ENCODE peak calls at places on chromosomes 1 and 21, in five cellular contexts. One of them, this sample, is unnamed.

GRCh38 chr1:229557214-229557850 is 1.2 kb downstream of the ABCB10 start:
- DNase-seq in left ventricle myocardium inferior: no peak
- DNase-seq in HFF-Myc: no peak
- DNase-seq in uterus: no peak
- DNase-seq in colonic mucosa: no peak
- DNase-seq in this sample: no peak

GRCh38 chr21:14995695-14996490 is 68.9 kb downstream of the NRIP1 start:
- DNase-seq in colonic mucosa: no peak
- DNase-seq in HFF-Myc: no peak
- DNase-seq in left ventricle myocardium inferior: no peak
- DNase-seq in uterus: no peak
- DNase-seq in this sample: peak; percentile 13

GRCh38 chr1:212482352-212483153 is 49.8 kb downstream of the NENF start:
- DNase-seq in HFF-Myc: no peak
- DNase-seq in uterus: no peak
- DNase-seq in colonic mucosa: no peak
- DNase-seq in left ventricle myocardium inferior: no peak
- DNase-seq in this sample: no peak

GRCh38 chr1:233520510-233521191 is 93.3 kb upstream of the KCNK1 start:
- DNase-seq in HFF-Myc: no peak
- DNase-seq in left ventricle myocardium inferior: no peak
- DNase-seq in colonic mucosa: peak; percentile 27
- DNase-seq in uterus: no peak
- DNase-seq in this sample: no peak

GRCh38 chr21:45836268-45836655 is 145.3 kb upstream of the COL6A1 start:
- DNase-seq in left ventricle myocardium inferior: no peak
- DNase-seq in colonic mucosa: no peak
- DNase-seq in HFF-Myc: no peak
- DNase-seq in uterus: no peak
- DNase-seq in this sample: no peak

GRCh38 chr21:33116669-33117267 is 46.8 kb downstream of the OLIG1 start:
- DNase-seq in colonic mucosa: no peak
- DNase-seq in HFF-Myc: no peak
- DNase-seq in uterus: no peak
- DNase-seq in left ventricle myocardium inferior: no peak
- DNase-seq in this sample: no peak

GRCh38 chr1:13723810-13724209 is 23.8 kb downstream of the PRDM2 start:
- DNase-seq in uterus: no peak
- DNase-seq in left ventricle myocardium inferior: no peak
- DNase-seq in colonic mucosa: no peak
- DNase-seq in HFF-Myc: no peak
- DNase-seq in this sample: no peak

GRCh38 chr1:158180741-158181576 is at the start of gene CD1D:
- DNase-seq in uterus: peak; percentile 61
- DNase-seq in left ventricle myocardium inferior: peak; percentile 33
- DNase-seq in colonic mucosa: peak; percentile 52
- DNase-seq in HFF-Myc: no peak
- DNase-seq in this sample: peak; percentile 37

GRCh38 chr21:46126321-46127238 is 28.7 kb downstream of the COL6A2 start:
- DNase-seq in left ventricle myocardium inferior: no peak
- DNase-seq in colonic mucosa: no peak
- DNase-seq in uterus: peak; percentile 25
- DNase-seq in HFF-Myc: no peak
- DNase-seq in this sample: peak; percentile 4

GRCh38 chr1:109438798-109439297 is 12.6 kb upstream of the PSMA5 start:
- DNase-seq in colonic mucosa: no peak
- DNase-seq in HFF-Myc: peak; percentile 82
- DNase-seq in uterus: peak; percentile 29
- DNase-seq in left ventricle myocardium inferior: no peak
- DNase-seq in this sample: no peak

GRCh38 chr1:17350053-17350452 is 21.9 kb upstream of the PADI6 start:
- DNase-seq in colonic mucosa: no peak
- DNase-seq in uterus: no peak
- DNase-seq in left ventricle myocardium inferior: no peak
- DNase-seq in HFF-Myc: no peak
- DNase-seq in this sample: no peak

GRCh38 chr21:21682172-21682571 is 684.0 kb downstream of the NCAM2 start:
- DNase-seq in uterus: no peak
- DNase-seq in colonic mucosa: no peak
- DNase-seq in left ventricle myocardium inferior: no peak
- DNase-seq in HFF-Myc: peak; percentile 12
- DNase-seq in this sample: no peak

GRCh38 chr1:111538343-111539035 is 35.1 kb upstream of the ADORA3 start:
- DNase-seq in colonic mucosa: peak; percentile 47
- DNase-seq in uterus: no peak
- DNase-seq in HFF-Myc: peak; percentile 41
- DNase-seq in left ventricle myocardium inferior: no peak
- DNase-seq in this sample: no peak

GRCh38 chr1:170660874-170661645 is 2.9 kb upstream of the PRRX1 start:
- DNase-seq in left ventricle myocardium inferior: no peak
- DNase-seq in uterus: peak; percentile 50
- DNase-seq in HFF-Myc: no peak
- DNase-seq in colonic mucosa: no peak
- DNase-seq in this sample: no peak

GRCh38 chr1:79376106-79376505 is 369.6 kb upstream of the ADGRL4 start:
- DNase-seq in colonic mucosa: no peak
- DNase-seq in left ventricle myocardium inferior: no peak
- DNase-seq in uterus: no peak
- DNase-seq in HFF-Myc: no peak
- DNase-seq in this sample: no peak

GRCh38 chr21:23968722-23969647 is 1638.3 kb downstream of the MRPL39 start:
- DNase-seq in HFF-Myc: peak; percentile 0
- DNase-seq in colonic mucosa: peak; percentile 22
- DNase-seq in uterus: no peak
- DNase-seq in left ventricle myocardium inferior: no peak
- DNase-seq in this sample: peak; percentile 56

GRCh38 chr1:91884459-91885290 is 1.3 kb downstream of the TGFBR3 start:
- DNase-seq in left ventricle myocardium inferior: peak; percentile 39
- DNase-seq in HFF-Myc: no peak
- DNase-seq in colonic mucosa: peak; percentile 33
- DNase-seq in uterus: no peak
- DNase-seq in this sample: peak; percentile 38

GRCh38 chr1:217482356-217483102 is 148.4 kb downstream of the GPATCH2 start:
- DNase-seq in colonic mucosa: no peak
- DNase-seq in uterus: no peak
- DNase-seq in left ventricle myocardium inferior: no peak
- DNase-seq in HFF-Myc: peak; percentile 51
- DNase-seq in this sample: no peak

GRCh38 chr1:201119826-201120225 is 7.2 kb downstream of the ASCL5 start:
- DNase-seq in left ventricle myocardium inferior: no peak
- DNase-seq in uterus: no peak
- DNase-seq in HFF-Myc: no peak
- DNase-seq in colonic mucosa: no peak
- DNase-seq in this sample: no peak

GRCh38 chr1:102191723-102192122 is 195.0 kb upstream of the OLFM3 start:
- DNase-seq in HFF-Myc: no peak
- DNase-seq in colonic mucosa: peak; percentile 33
- DNase-seq in left ventricle myocardium inferior: no peak
- DNase-seq in uterus: no peak
- DNase-seq in this sample: peak; percentile 28

GRCh38 chr1:171254859-171255258 is 6.6 kb downstream of the FMO1 start:
- DNase-seq in uterus: no peak
- DNase-seq in left ventricle myocardium inferior: no peak
- DNase-seq in HFF-Myc: no peak
- DNase-seq in colonic mucosa: no peak
- DNase-seq in this sample: no peak

GRCh38 chr21:25827513-25827912 is 92.7 kb downstream of the GABPA start:
- DNase-seq in uterus: no peak
- DNase-seq in left ventricle myocardium inferior: no peak
- DNase-seq in HFF-Myc: no peak
- DNase-seq in colonic mucosa: no peak
- DNase-seq in this sample: no peak

GRCh38 chr1:223337174-223337869 is 26.7 kb downstream of the SUSD4 start:
- DNase-seq in HFF-Myc: no peak
- DNase-seq in colonic mucosa: no peak
- DNase-seq in left ventricle myocardium inferior: no peak
- DNase-seq in uterus: no peak
- DNase-seq in this sample: no peak

GRCh38 chr1:183653876-183654451 is 848 bp upstream of the APOBEC4 start:
- DNase-seq in colonic mucosa: no peak
- DNase-seq in HFF-Myc: no peak
- DNase-seq in left ventricle myocardium inferior: no peak
- DNase-seq in uterus: no peak
- DNase-seq in this sample: no peak

GRCh38 chr21:28253378-28253777 is 739.3 kb downstream of the LTN1 start:
- DNase-seq in HFF-Myc: no peak
- DNase-seq in left ventricle myocardium inferior: no peak
- DNase-seq in colonic mucosa: no peak
- DNase-seq in uterus: no peak
- DNase-seq in this sample: no peak

GRCh38 chr1:33300673-33301072 is 20.2 kb downstream of the A3GALT2 start:
- DNase-seq in colonic mucosa: peak; percentile 46
- DNase-seq in uterus: peak; percentile 91
- DNase-seq in left ventricle myocardium inferior: peak; percentile 44
- DNase-seq in HFF-Myc: no peak
- DNase-seq in this sample: peak; percentile 48

GRCh38 chr1:244192336-244192735 is 141.3 kb downstream of the ZBTB18 start:
- DNase-seq in HFF-Myc: no peak
- DNase-seq in colonic mucosa: no peak
- DNase-seq in uterus: no peak
- DNase-seq in left ventricle myocardium inferior: no peak
- DNase-seq in this sample: no peak

GRCh38 chr21:38804617-38805281 is 980 bp upstream of the ETS2 start:
- DNase-seq in HFF-Myc: no peak
- DNase-seq in left ventricle myocardium inferior: peak; percentile 79
- DNase-seq in uterus: peak; percentile 72
- DNase-seq in colonic mucosa: peak; percentile 87
- DNase-seq in this sample: peak; percentile 78

GRCh38 chr1:86739901-86740507 is 35.6 kb downstream of the SH3GLB1 start:
- DNase-seq in HFF-Myc: no peak
- DNase-seq in left ventricle myocardium inferior: no peak
- DNase-seq in uterus: no peak
- DNase-seq in colonic mucosa: no peak
- DNase-seq in this sample: no peak

GRCh38 chr1:184212649-184213314 is 161.3 kb downstream of the TSEN15 start:
- DNase-seq in colonic mucosa: no peak
- DNase-seq in uterus: peak; percentile 46
- DNase-seq in HFF-Myc: peak; percentile 24
- DNase-seq in left ventricle myocardium inferior: no peak
- DNase-seq in this sample: no peak

GRCh38 chr1:163083690-163084089 is 14.5 kb downstream of the RGS4 start:
- DNase-seq in uterus: no peak
- DNase-seq in left ventricle myocardium inferior: no peak
- DNase-seq in colonic mucosa: no peak
- DNase-seq in HFF-Myc: no peak
- DNase-seq in this sample: no peak

DNA sequence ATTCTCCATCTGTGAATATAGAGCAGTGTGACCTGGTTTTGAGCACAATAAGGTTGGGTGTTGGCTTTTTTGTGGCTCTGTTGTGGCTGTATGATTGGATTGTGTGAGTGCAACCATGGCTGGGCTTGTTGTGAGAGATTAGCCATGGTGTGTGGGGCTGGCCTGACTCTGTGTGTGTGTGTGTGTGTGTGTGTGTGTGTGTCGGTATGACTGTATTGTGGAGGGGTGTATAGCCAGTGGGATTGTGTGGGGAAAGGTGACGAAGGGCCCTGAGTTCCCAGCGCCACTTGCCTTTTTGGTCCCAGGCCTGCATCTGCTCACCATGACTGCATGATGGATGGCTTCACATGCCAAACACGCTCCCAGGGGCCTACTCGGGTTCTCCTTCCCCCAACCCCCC is 5.9 kb upstream of the SLC6A9 start:
- DNase-seq in HFF-Myc: no peak
- DNase-seq in colonic mucosa: no peak
- DNase-seq in uterus: no peak
- DNase-seq in left ventricle myocardium inferior: no peak
- DNase-seq in this sample: no peak
- H3K4me3 ChIP-seq in HFF-Myc: no peak overlapping the region
- H3K4me3 ChIP-seq in colonic mucosa: no peak overlapping the region
- H3K4me3 ChIP-seq in uterus: no peak overlapping the region
- H3K4me3 ChIP-seq in left ventricle myocardium inferior: no peak overlapping the region
- H3K4me3 ChIP-seq in this sample: no peak overlapping the region

GRCh38 chr1:155081472-155082300 is 3.0 kb downstream of the EFNA3 start:
- DNase-seq in colonic mucosa: peak; percentile 63
- DNase-seq in left ventricle myocardium inferior: no peak
- DNase-seq in uterus: no peak
- DNase-seq in HFF-Myc: no peak
- DNase-seq in this sample: no peak
- H3K4me3 ChIP-seq in colonic mucosa: peak overlapping the region; percentile 48
- H3K4me3 ChIP-seq in left ventricle myocardium inferior: peak overlapping the region; percentile 52
- H3K4me3 ChIP-seq in uterus: no peak overlapping the region
- H3K4me3 ChIP-seq in HFF-Myc: no peak overlapping the region
- H3K4me3 ChIP-seq in this sample: no peak overlapping the region

GRCh38 chr1:215475719-215476525 is 91.2 kb upstream of the KCTD3 start:
- DNase-seq in HFF-Myc: no peak
- DNase-seq in left ventricle myocardium inferior: no peak
- DNase-seq in uterus: no peak
- DNase-seq in colonic mucosa: no peak
- DNase-seq in this sample: no peak
- H3K4me3 ChIP-seq in HFF-Myc: no peak overlapping the region
- H3K4me3 ChIP-seq in left ventricle myocardium inferior: no peak overlapping the region
- H3K4me3 ChIP-seq in uterus: no peak overlapping the region
- H3K4me3 ChIP-seq in colonic mucosa: no peak overlapping the region
- H3K4me3 ChIP-seq in this sample: no peak overlapping the region

GRCh38 chr1:42923367-42924248 is 35.1 kb downstream of the SLC2A1 start:
- DNase-seq in HFF-Myc: no peak
- DNase-seq in uterus: no peak
- DNase-seq in left ventricle myocardium inferior: no peak
- DNase-seq in colonic mucosa: peak; percentile 23
- DNase-seq in this sample: no peak

GRCh38 chr1:42922687-42923366 is 35.8 kb downstream of the SLC2A1 start:
- DNase-seq in left ventricle myocardium inferior: no peak
- DNase-seq in HFF-Myc: no peak
- DNase-seq in colonic mucosa: peak; percentile 69
- DNase-seq in uterus: no peak
- DNase-seq in this sample: peak; percentile 68

GRCh38 chr1:42926235-42926869 is 32.3 kb downstream of the SLC2A1 start:
- DNase-seq in colonic mucosa: no peak
- DNase-seq in uterus: no peak
- DNase-seq in HFF-Myc: no peak
- DNase-seq in left ventricle myocardium inferior: no peak
- DNase-seq in this sample: no peak

GRCh38 chr1:42925132-42925769 is 33.4 kb downstream of the SLC2A1 start:
- DNase-seq in left ventricle myocardium inferior: no peak
- DNase-seq in colonic mucosa: no peak
- DNase-seq in HFF-Myc: no peak
- DNase-seq in uterus: no peak
- DNase-seq in this sample: no peak

GRCh38 chr1:42924249-42925131 is 34.2 kb downstream of the SLC2A1 start:
- DNase-seq in left ventricle myocardium inferior: peak; percentile 96
- DNase-seq in uterus: peak; percentile 93
- DNase-seq in HFF-Myc: peak; percentile 59
- DNase-seq in colonic mucosa: peak; percentile 97
- DNase-seq in this sample: peak; percentile 94
- H3K4me3 ChIP-seq in left ventricle myocardium inferior: peak overlapping the region; percentile 93
- H3K4me3 ChIP-seq in uterus: peak overlapping the region; percentile 92
- H3K4me3 ChIP-seq in HFF-Myc: peak overlapping the region; percentile 55
- H3K4me3 ChIP-seq in colonic mucosa: peak overlapping the region; percentile 89
- H3K4me3 ChIP-seq in this sample: peak overlapping the region; percentile 85

DNA sequence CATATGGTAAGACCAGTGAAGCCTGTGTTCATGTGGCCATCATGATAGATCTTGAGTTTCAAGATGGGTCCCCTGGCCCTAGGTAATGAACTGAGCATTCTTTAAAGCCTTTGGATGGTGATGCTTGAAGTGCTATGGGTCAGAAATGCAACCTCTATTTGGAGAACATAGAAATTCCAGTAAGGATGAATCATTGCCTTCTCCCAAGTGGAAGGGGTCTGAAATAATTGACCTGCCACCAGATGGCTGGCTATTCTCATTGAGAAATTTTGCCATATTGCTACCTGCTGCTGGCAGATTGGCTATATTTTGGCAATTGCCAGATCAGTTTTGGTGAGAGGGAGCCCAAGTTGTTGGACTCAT is 739 bp upstream of the IFI6 start:
- DNase-seq in HFF-Myc: no peak
- DNase-seq in colonic mucosa: no peak
- DNase-seq in uterus: no peak
- DNase-seq in left ventricle myocardium inferior: no peak
- DNase-seq in this sample: no peak
- H3K4me3 ChIP-seq in HFF-Myc: peak overlapping the region; percentile 43
- H3K4me3 ChIP-seq in colonic mucosa: peak overlapping the region; percentile 42
- H3K4me3 ChIP-seq in uterus: no peak overlapping the region
- H3K4me3 ChIP-seq in left ventricle myocardium inferior: peak overlapping the region; percentile 74
- H3K4me3 ChIP-seq in this sample: no peak overlapping the region

This sample was measured in body of pancreas.